ENCODE peak calls at places on chromosomes 12 and 14, in seven cellular contexts. W, X, G, S, C, L and O are unnamed samples.

GRCh38 chr14:45621731-45622130 is 368.7 kb upstream of the MIS18BP1 start:
- DNase-seq in W (no peak), X (no peak), G (no peak), S (no peak), C (no peak), L (no peak), O (no peak)

GRCh38 chr14:91158091-91158790 is 44.4 kb downstream of the DGLUCY start:
- DNase-seq in W (no peak), X (no peak), G (no peak), S (no peak), C (no peak), L (peak), O (no peak)

GRCh38 chr14:69860221-69860620 is 19.0 kb upstream of the SMOC1 start:
- DNase-seq in W (no peak), X (no peak), G (no peak), S (no peak), C (no peak), L (no peak), O (no peak)

GRCh38 chr14:89641495-89642162 is 224.6 kb upstream of the FOXN3 start:
- DNase-seq in W (no peak), X (no peak), G (no peak), S (no peak), C (no peak), L (peak), O (no peak)

GRCh38 chr14:81669308-81669707 is 135.7 kb upstream of the SEL1L start:
- DNase-seq in W (no peak), X (no peak), G (no peak), S (no peak), C (no peak), L (peak), O (no peak)

GRCh38 chr14:60482743-60483142 is 3.1 kb downstream of the C14orf39 start:
- DNase-seq in W (no peak), X (no peak), G (peak), S (peak), C (no peak), L (peak), O (no peak)

GRCh38 chr14:61620130-61620946 is 75.0 kb upstream of the HIF1A start:
- DNase-seq in W (no peak), X (peak), G (no peak), S (peak), C (peak), L (no peak), O (peak)

GRCh38 chr12:12804011-12804410 is 9.1 kb upstream of the DDX47 start:
- DNase-seq in W (no peak), X (no peak), G (peak), S (peak), C (no peak), L (no peak), O (no peak)

GRCh38 chr14:101191882-101192660 is 288.5 kb upstream of the RTL1 start:
- DNase-seq in W (no peak), X (no peak), G (no peak), S (no peak), C (no peak), L (no peak), O (no peak)

GRCh38 chr12:105843989-105844768 is 294.6 kb downstream of the NUAK1 start:
- DNase-seq in W (no peak), X (peak), G (no peak), S (peak), C (no peak), L (no peak), O (peak)

GRCh38 chr12:111443586-111443985 is 37.9 kb downstream of the SH2B3 start:
- DNase-seq in W (no peak), X (no peak), G (no peak), S (peak), C (no peak), L (no peak), O (no peak)

GRCh38 chr12:52404951-52405350 is 1.2 kb downstream of the KRT82 start:
- DNase-seq in W (no peak), X (no peak), G (no peak), S (no peak), C (no peak), L (no peak), O (no peak)

GRCh38 chr12:1916396-1917171 is 1.9 kb downstream of the CACNA2D4 start:
- DNase-seq in W (peak), X (no peak), G (no peak), S (no peak), C (no peak), L (no peak), O (no peak)

GRCh38 chr12:108305520-108305919 is 33.6 kb downstream of the CMKLR1 start:
- DNase-seq in W (no peak), X (peak), G (no peak), S (peak), C (peak), L (no peak), O (peak)

GRCh38 chr12:34625116-34625515 is 602.8 kb downstream of the ALG10 start:
- DNase-seq in W (no peak), X (no peak), G (peak), S (peak), C (no peak), L (no peak), O (no peak)

GRCh38 chr12:1800646-1801284 is 19.6 kb upstream of the LRTM2 start:
- DNase-seq in W (peak), X (no peak), G (no peak), S (peak), C (peak), L (peak), O (no peak)

GRCh38 chr12:14723763-14724162 is 27.4 kb upstream of the GUCY2C start:
- DNase-seq in W (peak), X (peak), G (no peak), S (peak), C (peak), L (peak), O (no peak)

GRCh38 chr12:52087961-52088820 is 8.7 kb downstream of the SMIM41 start:
- DNase-seq in W (no peak), X (no peak), G (no peak), S (no peak), C (no peak), L (no peak), O (no peak)

GRCh38 chr12:122918827-122919226 is 22.9 kb upstream of the VPS37B start:
- DNase-seq in W (no peak), X (no peak), G (no peak), S (no peak), C (no peak), L (no peak), O (no peak)

GRCh38 chr12:108589028-108589839 is 8.7 kb downstream of the TMEM119 start:
- DNase-seq in W (peak), X (no peak), G (no peak), S (peak), C (no peak), L (peak), O (no peak)

GRCh38 chr14:105155071-105155651 is 13.4 kb downstream of the JAG2 start:
- DNase-seq in W (no peak), X (no peak), G (no peak), S (no peak), C (no peak), L (peak), O (no peak)

GRCh38 chr12:110744697-110745264 is 2.1 kb upstream of the PPP1CC start:
- DNase-seq in W (no peak), X (no peak), G (peak), S (no peak), C (no peak), L (no peak), O (no peak)

GRCh38 chr12:78146365-78146772 is 315.7 kb downstream of the NAV3 start:
- DNase-seq in W (no peak), X (peak), G (peak), S (peak), C (peak), L (peak), O (peak)

GRCh38 chr14:91415794-91416743 is 1.6 kb downstream of the CCDC88C start:
- DNase-seq in W (peak), X (no peak), G (no peak), S (no peak), C (no peak), L (no peak), O (no peak)